ENCODE peak calls at places on chromosomes 7 and 10, in five cellular contexts. P, M, W, Y and A are unnamed samples.

GRCh38 chr10:131430716-131431402 is 119.3 kb upstream of the TCERG1L start:
- DNase-seq in P (no peak), M (no peak), W (no peak), Y (no peak), A (no peak)

GRCh38 chr10:79380918-79381775 is 33.9 kb downstream of the PPIF start:
- DNase-seq in P (no peak), M (no peak), W (no peak), Y (no peak), A (peak)

GRCh38 chr7:22782616-22783232 is 39.9 kb downstream of the TOMM7 start:
- DNase-seq in P (peak), M (peak), W (peak), Y (no peak), A (peak)

GRCh38 chr7:23276381-23276780 is 22.8 kb upstream of the MALSU1 start:
- DNase-seq in P (no peak), M (no peak), W (no peak), Y (no peak), A (no peak)

GRCh38 chr10:17278607-17279240 is 50.7 kb downstream of the VIM start:
- DNase-seq in P (no peak), M (no peak), W (no peak), Y (no peak), A (no peak)

GRCh38 chr10:36602374-36602773 is 523.0 kb upstream of the ANKRD30A start:
- DNase-seq in P (no peak), M (peak), W (no peak), Y (no peak), A (no peak)

GRCh38 chr10:69845574-69846251 is 44.0 kb downstream of the COL13A1 start:
- DNase-seq in P (no peak), M (no peak), W (no peak), Y (no peak), A (no peak)

GRCh38 chr10:63767512-63767911 is 246.3 kb downstream of the REEP3 start:
- DNase-seq in P (no peak), M (peak), W (no peak), Y (peak), A (no peak)

GRCh38 chr10:73019100-73019499 is 64.5 kb upstream of the PLA2G12B start:
- DNase-seq in P (no peak), M (no peak), W (no peak), Y (no peak), A (no peak)

GRCh38 chr7:1769286-1770200 is 99.5 kb downstream of the ELFN1 start:
- DNase-seq in P (no peak), M (no peak), W (no peak), Y (no peak), A (no peak)

GRCh38 chr10:126906704-126907422 is 1.6 kb downstream of the DOCK1 start:
- DNase-seq in P (no peak), M (no peak), W (no peak), Y (no peak), A (no peak)

GRCh38 chr7:141701489-141702046 is 398 bp downstream of the DENND11 start:
- DNase-seq in P (peak), M (no peak), W (peak), Y (no peak), A (peak)

GRCh38 chr7:234041-234711 is 41.8 kb downstream of the FAM20C start:
- DNase-seq in P (no peak), M (no peak), W (no peak), Y (no peak), A (no peak)

GRCh38 chr7:130982651-130983050 is 248.6 kb upstream of the KLF14 start:
- DNase-seq in P (no peak), M (no peak), W (no peak), Y (no peak), A (no peak)

GRCh38 chr10:107160866-107161265 is 3.6 kb downstream of the SORCS1 start:
- DNase-seq in P (no peak), M (no peak), W (no peak), Y (no peak), A (no peak)

GRCh38 chr7:80284848-80285247 is 150.2 kb downstream of the GNAI1 start:
- DNase-seq in P (no peak), M (no peak), W (no peak), Y (no peak), A (no peak)

GRCh38 chr7:101179117-101179779 is 845 bp downstream of the NAT16 start:
- DNase-seq in P (no peak), M (no peak), W (no peak), Y (peak), A (no peak)